ENCODE peak calls at places on chromosome 2, in five cellular contexts. K, W, Y, R and X are unnamed samples.

GRCh38 chr2:71069376-71069775 is 928 bp downstream of the NAGK start:
- DNase-seq in K (no peak), W (no peak), Y (no peak), R (no peak), X (no peak)

GRCh38 chr2:79530443-79530842 is 17.6 kb downstream of the CTNNA2 start:
- DNase-seq in K (no peak), W (no peak), Y (no peak), R (no peak), X (no peak)

GRCh38 chr2:221434155-221434554 is 137.9 kb downstream of the EPHA4 start:
- DNase-seq in K (no peak), W (no peak), Y (no peak), R (no peak), X (no peak)

GRCh38 chr2:19367346-19367745 is 8.9 kb upstream of the OSR1 start:
- DNase-seq in K (no peak), W (no peak), Y (no peak), R (no peak), X (no peak)

GRCh38 chr2:45224996-45225380 is 215.7 kb upstream of the SIX2 start:
- DNase-seq in K (no peak), W (no peak), Y (no peak), R (no peak), X (no peak)

GRCh38 chr2:198337368-198337767 is 533.0 kb downstream of the PLCL1 start:
- DNase-seq in K (no peak), W (no peak), Y (no peak), R (no peak), X (no peak)

GRCh38 chr2:138087761-138088602 is 123.7 kb downstream of the HNMT start:
- DNase-seq in K (no peak), W (peak), Y (no peak), R (no peak), X (no peak)

GRCh38 chr2:153770359-153770991 is 101.2 kb upstream of the GALNT13 start:
- DNase-seq in K (no peak), W (no peak), Y (peak), R (no peak), X (no peak)

GRCh38 chr2:209451209-209451822 is 27.5 kb downstream of the MAP2 start:
- DNase-seq in K (no peak), W (no peak), Y (no peak), R (no peak), X (no peak)

GRCh38 chr2:44944102-44944951 is 2.8 kb downstream of the SIX3 start:
- DNase-seq in K (no peak), W (no peak), Y (no peak), R (no peak), X (no peak)

GRCh38 chr2:174341301-174341994 is 6.7 kb downstream of the SP9 start:
- DNase-seq in K (peak), W (peak), Y (peak), R (peak), X (peak)

GRCh38 chr2:102826904-102827303 is 65.1 kb downstream of the TMEM182 start:
- DNase-seq in K (no peak), W (peak), Y (peak), R (no peak), X (no peak)

GRCh38 chr2:96119981-96120720 is 3.8 kb upstream of the ADRA2B start:
- DNase-seq in K (no peak), W (no peak), Y (peak), R (no peak), X (no peak)

GRCh38 chr2:33521791-33522281 is 45.4 kb downstream of the RASGRP3 start:
- DNase-seq in K (no peak), W (no peak), Y (no peak), R (no peak), X (no peak)

GRCh38 chr2:7703523-7704144 is 786.4 kb downstream of the RNF144A start:
- DNase-seq in K (no peak), W (no peak), Y (no peak), R (no peak), X (no peak)

GRCh38 chr2:164314148-164314547 is 307.1 kb downstream of the GRB14 start:
- DNase-seq in K (no peak), W (no peak), Y (no peak), R (no peak), X (no peak)

GRCh38 chr2:10171006-10171800 is 48.7 kb downstream of the RRM2 start:
- DNase-seq in K (no peak), W (no peak), Y (no peak), R (no peak), X (no peak)

GRCh38 chr2:218807626-218808025 is 24.0 kb downstream of the PRKAG3 start:
- DNase-seq in K (no peak), W (no peak), Y (no peak), R (no peak), X (no peak)

GRCh38 chr2:98822301-98823164 is 91.6 kb upstream of the MGAT4A start:
- DNase-seq in K (no peak), W (no peak), Y (no peak), R (peak), X (peak)

GRCh38 chr2:200314976-200315567 is 8.6 kb downstream of the SPATS2L start:
- DNase-seq in K (no peak), W (no peak), Y (no peak), R (no peak), X (no peak)

GRCh38 chr2:136132840-136133570 is 15.1 kb upstream of the CXCR4 start:
- DNase-seq in K (no peak), W (no peak), Y (no peak), R (no peak), X (no peak)

GRCh38 chr2:85846411-85846810 is 42.4 kb downstream of the ST3GAL5 start:
- DNase-seq in K (peak), W (no peak), Y (no peak), R (no peak), X (no peak)

GRCh38 chr2:45242161-45242741 is 233.0 kb upstream of the SIX2 start:
- DNase-seq in K (no peak), W (no peak), Y (no peak), R (no peak), X (no peak)

GRCh38 chr2:8574196-8575010 is 107.5 kb upstream of the ID2 start:
- DNase-seq in K (no peak), W (no peak), Y (peak), R (no peak), X (no peak)

GRCh38 chr2:128635361-128635900 is 316.8 kb upstream of the HS6ST1 start:
- DNase-seq in K (no peak), W (no peak), Y (no peak), R (no peak), X (no peak)

GRCh38 chr2:162317910-162318279 is 589 bp downstream of the IFIH1 start:
- DNase-seq in K (no peak), W (no peak), Y (peak), R (peak), X (peak)

GRCh38 chr2:208266641-208267335 is 733 bp downstream of the PIKFYVE start:
- DNase-seq in K (no peak), W (no peak), Y (no peak), R (no peak), X (no peak)

GRCh38 chr2:19700861-19701585 is 200.8 kb downstream of the TTC32 start:
- DNase-seq in K (no peak), W (no peak), Y (no peak), R (no peak), X (no peak)